ENCODE peak calls at places on chromosomes 12 and 14, in ten cellular contexts. S is heart left ventricle; K is fibroblast of lung; J is HCT116; W is PC-3; Q is right atrium auricular region; I is CD8-positive, alpha-beta memory T cell; B is right cardiac atrium; M is mesendoderm; X is CD4-positive, CD25-positive, alpha-beta regulatory T cell. G is an unnamed sample.

GRCh38 chr14:87896393-87897380 is 96.3 kb downstream of the GALC start:
- DNase-seq in S (no peak), K (peak; percentile 60), J (peak; percentile 24), W (peak; percentile 65), Q (no peak), I (peak; percentile 6), B (no peak), M (peak; percentile 62), X (no peak), G (peak; percentile 71)

GRCh38 chr14:89032086-89032649 is 207.7 kb downstream of the TTC8 start:
- DNase-seq in S (no peak), K (no peak), J (no peak), W (no peak), Q (no peak), I (no peak), B (no peak), M (peak; percentile 48), X (no peak), G (no peak)

GRCh38 chr12:71664411-71665108 is 459 bp downstream of the THAP2 start:
- DNase-seq in S (no peak), K (peak; percentile 31), J (no peak), W (no peak), Q (no peak), I (no peak), B (no peak), M (no peak), X (no peak), G (peak; percentile 21)

GRCh38 chr12:91565246-91565645 is 382.6 kb upstream of the DCN start:
- DNase-seq in S (no peak), K (peak; percentile 58), J (no peak), W (peak; percentile 37), Q (no peak), I (no peak), B (no peak), M (no peak), X (no peak), G (no peak)

GRCh38 chr12:26746315-26746714 is 86.7 kb downstream of the ITPR2 start:
- DNase-seq in S (no peak), K (peak; percentile 93), J (no peak), W (peak; percentile 66), Q (no peak), I (no peak), B (no peak), M (peak; percentile 63), X (no peak), G (no peak)

GRCh38 chr14:49999216-49999761 is 106.4 kb downstream of the ARF6 start:
- DNase-seq in S (peak; percentile 86), K (peak; percentile 92), J (peak; percentile 71), W (peak; percentile 92), Q (peak; percentile 93), I (peak; percentile 43), B (peak; percentile 93), M (peak; percentile 95), X (peak; percentile 66), G (peak; percentile 71)

GRCh38 chr14:90381011-90381790 is 15.6 kb upstream of the CALM1 start:
- DNase-seq in S (no peak), K (peak; percentile 31), J (no peak), W (no peak), Q (no peak), I (no peak), B (peak; percentile 77), M (no peak), X (no peak), G (peak; percentile 41)

GRCh38 chr12:27277846-27278260 is 33.8 kb downstream of the STK38L start:
- DNase-seq in S (no peak), K (peak; percentile 96), J (peak; percentile 6), W (peak; percentile 83), Q (no peak), I (no peak), B (no peak), M (peak; percentile 73), X (no peak), G (peak; percentile 64)

GRCh38 chr12:97471194-97471593 is 8.6 kb downstream of the RMST start:
- DNase-seq in S (no peak), K (no peak), J (no peak), W (no peak), Q (no peak), I (no peak), B (no peak), M (peak; percentile 37), X (no peak), G (no peak)

GRCh38 chr12:99983721-99984258 is 946 bp downstream of the ANKS1B start:
- DNase-seq in S (no peak), K (no peak), J (no peak), W (no peak), Q (no peak), I (no peak), B (no peak), M (peak; percentile 20), X (no peak), G (peak; percentile 7)

GRCh38 chr12:43104524-43104923 is 447.5 kb downstream of the ADAMTS20 start:
- DNase-seq in S (no peak), K (peak; percentile 94), J (no peak), W (peak; percentile 69), Q (no peak), I (no peak), B (no peak), M (no peak), X (no peak), G (peak; percentile 40)

GRCh38 chr14:79641371-79641770 is 569.9 kb downstream of the DIO2 start:
- DNase-seq in S (no peak), K (no peak), J (no peak), W (no peak), Q (no peak), I (no peak), B (no peak), M (no peak), X (no peak), G (no peak)

GRCh38 chr12:104586325-104587048 is 129.7 kb downstream of the CHST11 start:
- DNase-seq in S (no peak), K (no peak), J (no peak), W (no peak), Q (no peak), I (no peak), B (no peak), M (no peak), X (no peak), G (no peak)
- H3K27ac ChIP-seq in S (no peak overlapping the region), K (no peak overlapping the region), J (no peak overlapping the region), W (no peak overlapping the region), Q (no peak overlapping the region), I (no peak overlapping the region), B (no peak overlapping the region), M (no peak overlapping the region), X (no peak overlapping the region), G (peak overlapping the region; percentile 47)

DNA sequence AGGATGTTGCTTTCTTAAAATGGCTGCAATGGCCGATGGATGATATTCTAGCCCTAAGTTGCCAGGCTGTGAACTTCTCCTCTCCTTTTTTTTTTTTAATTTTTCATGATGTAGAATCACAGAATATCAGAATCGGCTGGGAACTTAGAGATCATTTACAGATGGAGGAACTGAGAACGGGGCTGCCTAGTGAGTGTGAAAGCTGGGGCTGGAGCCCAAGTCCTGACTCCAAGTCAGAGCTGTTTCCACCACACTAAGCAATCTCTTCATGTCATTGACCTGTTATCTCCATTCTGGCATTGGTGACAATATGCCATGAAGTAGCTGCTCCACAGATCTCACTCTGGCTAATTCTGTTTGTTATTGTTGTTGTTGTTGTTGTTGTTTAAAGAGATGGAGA is 121.7 kb downstream of the SLC38A1 start:
- DNase-seq in S (no peak), K (no peak), J (no peak), W (no peak), Q (no peak), I (no peak), B (no peak), M (no peak), X (no peak), G (no peak)
- H3K27ac ChIP-seq in S (no peak overlapping the region), K (no peak overlapping the region), J (no peak overlapping the region), W (no peak overlapping the region), Q (no peak overlapping the region), I (no peak overlapping the region), B (no peak overlapping the region), M (no peak overlapping the region), X (no peak overlapping the region), G (no peak overlapping the region)

GRCh38 chr12:93146278-93146939 is 217.3 kb upstream of the EEA1 start:
- DNase-seq in S (no peak), K (peak; percentile 63), J (no peak), W (peak; percentile 35), Q (no peak), I (no peak), B (no peak), M (no peak), X (no peak), G (no peak)

GRCh38 chr12:93146970-93147369 is 217.9 kb upstream of the EEA1 start:
- DNase-seq in S (no peak), K (no peak), J (no peak), W (no peak), Q (no peak), I (no peak), B (no peak), M (no peak), X (no peak), G (no peak)

GRCh38 chr12:93144109-93144508 is 215.0 kb upstream of the EEA1 start:
- DNase-seq in S (no peak), K (no peak), J (no peak), W (peak; percentile 39), Q (no peak), I (no peak), B (no peak), M (peak; percentile 16), X (no peak), G (no peak)

GRCh38 chr12:93142881-93143280 is 213.8 kb upstream of the EEA1 start:
- DNase-seq in S (no peak), K (no peak), J (no peak), W (no peak), Q (no peak), I (no peak), B (no peak), M (no peak), X (no peak), G (no peak)

GRCh38 chr12:93145086-93145485 is 216.0 kb upstream of the EEA1 start:
- DNase-seq in S (no peak), K (no peak), J (no peak), W (peak; percentile 96), Q (no peak), I (no peak), B (no peak), M (no peak), X (no peak), G (no peak)
- H3K27ac ChIP-seq in S (no peak overlapping the region), K (no peak overlapping the region), J (no peak overlapping the region), W (peak overlapping the region; percentile 55), Q (no peak overlapping the region), I (no peak overlapping the region), B (no peak overlapping the region), M (no peak overlapping the region), X (no peak overlapping the region), G (no peak overlapping the region)

GRCh38 chr12:53969588-53970259 is 3.2 kb upstream of the HOXC11 start:
- DNase-seq in S (no peak), K (no peak), J (no peak), W (no peak), Q (no peak), I (no peak), B (no peak), M (no peak), X (no peak), G (no peak)
- H3K27ac ChIP-seq in S (no peak overlapping the region), K (no peak overlapping the region), J (no peak overlapping the region), W (no peak overlapping the region), Q (no peak overlapping the region), I (no peak overlapping the region), B (no peak overlapping the region), M (no peak overlapping the region), X (no peak overlapping the region), G (no peak overlapping the region)